ENCODE peak calls at places on chromosomes 12 and 14, in ten cellular contexts. One of them, this sample, is unnamed.

GRCh38 chr12:131639270-131639940 is 71.5 kb upstream of the SFSWAP start:
- DNase-seq in T follicular helper cell: no peak
- DNase-seq in HS-27A: no peak
- DNase-seq in lower lobe of right lung: no peak
- DNase-seq in CD8-positive, alpha-beta memory T cell: no peak
- DNase-seq in fibroblast of pulmonary artery: no peak
- DNase-seq in lung: no peak
- DNase-seq in NCI-H1092 treated with DMSO at 0.1 percent for 48 hours: no peak
- DNase-seq in HCT116: no peak
- DNase-seq in amniotic stem cell: no peak
- DNase-seq in this sample: no peak

GRCh38 chr14:99561827-99562226 is 42.2 kb downstream of the CCDC85C start:
- DNase-seq in NCI-H1092 treated with DMSO at 0.1 percent for 48 hours: no peak
- DNase-seq in lower lobe of right lung: no peak
- DNase-seq in CD8-positive, alpha-beta memory T cell: no peak
- DNase-seq in T follicular helper cell: no peak
- DNase-seq in fibroblast of pulmonary artery: no peak
- DNase-seq in amniotic stem cell: no peak
- DNase-seq in HS-27A: no peak
- DNase-seq in lung: no peak
- DNase-seq in HCT116: no peak
- DNase-seq in this sample: no peak

GRCh38 chr12:39505025-39505424 is 62.1 kb upstream of the KIF21A start:
- DNase-seq in NCI-H1092 treated with DMSO at 0.1 percent for 48 hours: no peak
- DNase-seq in HCT116: no peak
- DNase-seq in HS-27A: peak
- DNase-seq in amniotic stem cell: no peak
- DNase-seq in CD8-positive, alpha-beta memory T cell: no peak
- DNase-seq in T follicular helper cell: no peak
- DNase-seq in lower lobe of right lung: no peak
- DNase-seq in lung: no peak
- DNase-seq in fibroblast of pulmonary artery: no peak
- DNase-seq in this sample: no peak

GRCh38 chr12:91133871-91134270 is 22.6 kb upstream of the LUM start:
- DNase-seq in HCT116: no peak
- DNase-seq in fibroblast of pulmonary artery: peak
- DNase-seq in NCI-H1092 treated with DMSO at 0.1 percent for 48 hours: no peak
- DNase-seq in lower lobe of right lung: no peak
- DNase-seq in T follicular helper cell: no peak
- DNase-seq in HS-27A: peak
- DNase-seq in CD8-positive, alpha-beta memory T cell: no peak
- DNase-seq in amniotic stem cell: no peak
- DNase-seq in lung: no peak
- DNase-seq in this sample: no peak

GRCh38 chr12:3728686-3729085 is 24.2 kb downstream of the CRACR2A start:
- DNase-seq in lower lobe of right lung: peak
- DNase-seq in T follicular helper cell: no peak
- DNase-seq in amniotic stem cell: no peak
- DNase-seq in HCT116: no peak
- DNase-seq in lung: peak
- DNase-seq in fibroblast of pulmonary artery: no peak
- DNase-seq in CD8-positive, alpha-beta memory T cell: peak
- DNase-seq in NCI-H1092 treated with DMSO at 0.1 percent for 48 hours: no peak
- DNase-seq in HS-27A: no peak
- DNase-seq in this sample: no peak

GRCh38 chr12:133231001-133231400 is 4.7 kb downstream of the ANHX start:
- DNase-seq in CD8-positive, alpha-beta memory T cell: no peak
- DNase-seq in HS-27A: no peak
- DNase-seq in HCT116: no peak
- DNase-seq in amniotic stem cell: no peak
- DNase-seq in lower lobe of right lung: no peak
- DNase-seq in fibroblast of pulmonary artery: no peak
- DNase-seq in NCI-H1092 treated with DMSO at 0.1 percent for 48 hours: no peak
- DNase-seq in T follicular helper cell: no peak
- DNase-seq in lung: no peak
- DNase-seq in this sample: no peak

GRCh38 chr14:52607061-52607460 is 54.4 kb downstream of the GPR137C start:
- DNase-seq in HS-27A: no peak
- DNase-seq in CD8-positive, alpha-beta memory T cell: no peak
- DNase-seq in NCI-H1092 treated with DMSO at 0.1 percent for 48 hours: no peak
- DNase-seq in fibroblast of pulmonary artery: no peak
- DNase-seq in amniotic stem cell: no peak
- DNase-seq in lung: no peak
- DNase-seq in HCT116: no peak
- DNase-seq in lower lobe of right lung: no peak
- DNase-seq in T follicular helper cell: no peak
- DNase-seq in this sample: no peak

GRCh38 chr12:2544213-2544612 is 250.6 kb upstream of the FKBP4 start:
- DNase-seq in NCI-H1092 treated with DMSO at 0.1 percent for 48 hours: no peak
- DNase-seq in fibroblast of pulmonary artery: no peak
- DNase-seq in amniotic stem cell: no peak
- DNase-seq in HCT116: no peak
- DNase-seq in lower lobe of right lung: no peak
- DNase-seq in HS-27A: no peak
- DNase-seq in CD8-positive, alpha-beta memory T cell: no peak
- DNase-seq in T follicular helper cell: no peak
- DNase-seq in lung: no peak
- DNase-seq in this sample: no peak

GRCh38 chr12:15590180-15590826 is 198.9 kb downstream of the EPS8 start:
- DNase-seq in HS-27A: peak
- DNase-seq in T follicular helper cell: peak
- DNase-seq in fibroblast of pulmonary artery: peak
- DNase-seq in lung: peak
- DNase-seq in HCT116: peak
- DNase-seq in CD8-positive, alpha-beta memory T cell: peak
- DNase-seq in amniotic stem cell: peak
- DNase-seq in lower lobe of right lung: no peak
- DNase-seq in NCI-H1092 treated with DMSO at 0.1 percent for 48 hours: peak
- DNase-seq in this sample: no peak

GRCh38 chr12:14239935-14240872 is 125.3 kb upstream of the ATF7IP start:
- DNase-seq in amniotic stem cell: no peak
- DNase-seq in CD8-positive, alpha-beta memory T cell: no peak
- DNase-seq in HS-27A: no peak
- DNase-seq in lung: no peak
- DNase-seq in fibroblast of pulmonary artery: no peak
- DNase-seq in NCI-H1092 treated with DMSO at 0.1 percent for 48 hours: no peak
- DNase-seq in lower lobe of right lung: peak
- DNase-seq in T follicular helper cell: no peak
- DNase-seq in HCT116: no peak
- DNase-seq in this sample: no peak

GRCh38 chr12:43758247-43758727 is 303 bp downstream of the PUS7L start:
- DNase-seq in HS-27A: no peak
- DNase-seq in T follicular helper cell: no peak
- DNase-seq in amniotic stem cell: no peak
- DNase-seq in HCT116: no peak
- DNase-seq in CD8-positive, alpha-beta memory T cell: no peak
- DNase-seq in lower lobe of right lung: no peak
- DNase-seq in fibroblast of pulmonary artery: peak
- DNase-seq in NCI-H1092 treated with DMSO at 0.1 percent for 48 hours: peak
- DNase-seq in lung: peak
- DNase-seq in this sample: no peak

GRCh38 chr14:22434030-22434429 is 155.0 kb downstream of the DAD1 start:
- DNase-seq in HCT116: no peak
- DNase-seq in HS-27A: no peak
- DNase-seq in CD8-positive, alpha-beta memory T cell: no peak
- DNase-seq in T follicular helper cell: no peak
- DNase-seq in lung: no peak
- DNase-seq in fibroblast of pulmonary artery: no peak
- DNase-seq in NCI-H1092 treated with DMSO at 0.1 percent for 48 hours: no peak
- DNase-seq in lower lobe of right lung: no peak
- DNase-seq in amniotic stem cell: no peak
- DNase-seq in this sample: no peak

GRCh38 chr12:22437031-22437806 is 102.7 kb upstream of the ST8SIA1 start:
- DNase-seq in lower lobe of right lung: no peak
- DNase-seq in fibroblast of pulmonary artery: no peak
- DNase-seq in lung: no peak
- DNase-seq in amniotic stem cell: no peak
- DNase-seq in T follicular helper cell: no peak
- DNase-seq in NCI-H1092 treated with DMSO at 0.1 percent for 48 hours: no peak
- DNase-seq in HS-27A: no peak
- DNase-seq in HCT116: no peak
- DNase-seq in CD8-positive, alpha-beta memory T cell: no peak
- DNase-seq in this sample: no peak

GRCh38 chr12:96241484-96242256 is 47.5 kb downstream of the ELK3 start:
- DNase-seq in lower lobe of right lung: peak
- DNase-seq in NCI-H1092 treated with DMSO at 0.1 percent for 48 hours: no peak
- DNase-seq in CD8-positive, alpha-beta memory T cell: peak
- DNase-seq in T follicular helper cell: peak
- DNase-seq in amniotic stem cell: no peak
- DNase-seq in HCT116: no peak
- DNase-seq in fibroblast of pulmonary artery: peak
- DNase-seq in HS-27A: no peak
- DNase-seq in lung: no peak
- DNase-seq in this sample: no peak

GRCh38 chr14:30299915-30300314 is 259.0 kb upstream of the G2E3 start:
- DNase-seq in HCT116: no peak
- DNase-seq in lower lobe of right lung: no peak
- DNase-seq in amniotic stem cell: no peak
- DNase-seq in HS-27A: no peak
- DNase-seq in lung: no peak
- DNase-seq in CD8-positive, alpha-beta memory T cell: no peak
- DNase-seq in fibroblast of pulmonary artery: peak
- DNase-seq in NCI-H1092 treated with DMSO at 0.1 percent for 48 hours: no peak
- DNase-seq in T follicular helper cell: no peak
- DNase-seq in this sample: no peak

GRCh38 chr14:99540196-99541032 is 59.2 kb downstream of the CCNK start:
- DNase-seq in lower lobe of right lung: no peak
- DNase-seq in HCT116: no peak
- DNase-seq in T follicular helper cell: no peak
- DNase-seq in CD8-positive, alpha-beta memory T cell: no peak
- DNase-seq in amniotic stem cell: no peak
- DNase-seq in NCI-H1092 treated with DMSO at 0.1 percent for 48 hours: no peak
- DNase-seq in HS-27A: no peak
- DNase-seq in lung: no peak
- DNase-seq in fibroblast of pulmonary artery: no peak
- DNase-seq in this sample: no peak

GRCh38 chr14:73239463-73240241 is 2.3 kb downstream of the PAPLN start:
- DNase-seq in lower lobe of right lung: peak
- DNase-seq in NCI-H1092 treated with DMSO at 0.1 percent for 48 hours: no peak
- DNase-seq in HS-27A: no peak
- DNase-seq in T follicular helper cell: no peak
- DNase-seq in fibroblast of pulmonary artery: peak
- DNase-seq in amniotic stem cell: peak
- DNase-seq in HCT116: no peak
- DNase-seq in lung: no peak
- DNase-seq in CD8-positive, alpha-beta memory T cell: no peak
- DNase-seq in this sample: no peak

GRCh38 chr12:121795029-121795977 is 1.8 kb upstream of the RHOF start:
- DNase-seq in HS-27A: no peak
- DNase-seq in amniotic stem cell: peak
- DNase-seq in T follicular helper cell: peak
- DNase-seq in lower lobe of right lung: peak
- DNase-seq in HCT116: peak
- DNase-seq in fibroblast of pulmonary artery: peak
- DNase-seq in NCI-H1092 treated with DMSO at 0.1 percent for 48 hours: peak
- DNase-seq in lung: peak
- DNase-seq in CD8-positive, alpha-beta memory T cell: peak
- DNase-seq in this sample: no peak

GRCh38 chr12:93156091-93156490 is 221.6 kb upstream of the NUDT4 start:
- DNase-seq in amniotic stem cell: no peak
- DNase-seq in HCT116: no peak
- DNase-seq in CD8-positive, alpha-beta memory T cell: no peak
- DNase-seq in HS-27A: no peak
- DNase-seq in NCI-H1092 treated with DMSO at 0.1 percent for 48 hours: peak
- DNase-seq in fibroblast of pulmonary artery: no peak
- DNase-seq in lung: no peak
- DNase-seq in lower lobe of right lung: no peak
- DNase-seq in T follicular helper cell: no peak
- DNase-seq in this sample: no peak

GRCh38 chr12:95774311-95775045 is 16.1 kb downstream of the NTN4 start:
- DNase-seq in T follicular helper cell: no peak
- DNase-seq in HS-27A: no peak
- DNase-seq in HCT116: no peak
- DNase-seq in CD8-positive, alpha-beta memory T cell: no peak
- DNase-seq in NCI-H1092 treated with DMSO at 0.1 percent for 48 hours: no peak
- DNase-seq in fibroblast of pulmonary artery: peak
- DNase-seq in lower lobe of right lung: no peak
- DNase-seq in amniotic stem cell: no peak
- DNase-seq in lung: no peak
- DNase-seq in this sample: no peak

GRCh38 chr14:92568621-92569479 is 55.3 kb downstream of the RIN3 start:
- DNase-seq in amniotic stem cell: no peak
- DNase-seq in HCT116: no peak
- DNase-seq in CD8-positive, alpha-beta memory T cell: peak
- DNase-seq in NCI-H1092 treated with DMSO at 0.1 percent for 48 hours: no peak
- DNase-seq in T follicular helper cell: no peak
- DNase-seq in lung: no peak
- DNase-seq in HS-27A: no peak
- DNase-seq in lower lobe of right lung: no peak
- DNase-seq in fibroblast of pulmonary artery: no peak
- DNase-seq in this sample: no peak

GRCh38 chr12:85155791-85156190 is 119.6 kb downstream of the LRRIQ1 start:
- DNase-seq in fibroblast of pulmonary artery: peak
- DNase-seq in HCT116: peak
- DNase-seq in lower lobe of right lung: no peak
- DNase-seq in T follicular helper cell: no peak
- DNase-seq in HS-27A: no peak
- DNase-seq in lung: no peak
- DNase-seq in amniotic stem cell: peak
- DNase-seq in CD8-positive, alpha-beta memory T cell: no peak
- DNase-seq in NCI-H1092 treated with DMSO at 0.1 percent for 48 hours: peak
- DNase-seq in this sample: no peak

GRCh38 chr14:54919330-54919729 is 16.7 kb upstream of the GCH1 start:
- DNase-seq in CD8-positive, alpha-beta memory T cell: no peak
- DNase-seq in NCI-H1092 treated with DMSO at 0.1 percent for 48 hours: no peak
- DNase-seq in HCT116: no peak
- DNase-seq in amniotic stem cell: no peak
- DNase-seq in HS-27A: no peak
- DNase-seq in lung: no peak
- DNase-seq in lower lobe of right lung: no peak
- DNase-seq in fibroblast of pulmonary artery: no peak
- DNase-seq in T follicular helper cell: no peak
- DNase-seq in this sample: no peak

GRCh38 chr14:47833006-47833405 is 157.6 kb upstream of the MDGA2 start:
- DNase-seq in CD8-positive, alpha-beta memory T cell: no peak
- DNase-seq in amniotic stem cell: no peak
- DNase-seq in NCI-H1092 treated with DMSO at 0.1 percent for 48 hours: no peak
- DNase-seq in HS-27A: no peak
- DNase-seq in HCT116: no peak
- DNase-seq in T follicular helper cell: no peak
- DNase-seq in lung: no peak
- DNase-seq in fibroblast of pulmonary artery: no peak
- DNase-seq in lower lobe of right lung: no peak
- DNase-seq in this sample: no peak

GRCh38 chr14:89293349-89293916 is 123.6 kb downstream of the FOXN3 start:
- DNase-seq in fibroblast of pulmonary artery: no peak
- DNase-seq in T follicular helper cell: no peak
- DNase-seq in lower lobe of right lung: no peak
- DNase-seq in HCT116: no peak
- DNase-seq in NCI-H1092 treated with DMSO at 0.1 percent for 48 hours: no peak
- DNase-seq in lung: no peak
- DNase-seq in HS-27A: no peak
- DNase-seq in CD8-positive, alpha-beta memory T cell: no peak
- DNase-seq in amniotic stem cell: no peak
- DNase-seq in this sample: no peak

GRCh38 chr12:14952295-14952995 is 9.0 kb downstream of the ARHGDIB start:
- DNase-seq in T follicular helper cell: no peak
- DNase-seq in CD8-positive, alpha-beta memory T cell: peak
- DNase-seq in lower lobe of right lung: no peak
- DNase-seq in HCT116: peak
- DNase-seq in NCI-H1092 treated with DMSO at 0.1 percent for 48 hours: no peak
- DNase-seq in HS-27A: no peak
- DNase-seq in lung: no peak
- DNase-seq in amniotic stem cell: peak
- DNase-seq in fibroblast of pulmonary artery: peak
- DNase-seq in this sample: no peak

GRCh38 chr12:113659416-113659815 is 187.7 kb upstream of the LHX5 start:
- DNase-seq in CD8-positive, alpha-beta memory T cell: no peak
- DNase-seq in amniotic stem cell: no peak
- DNase-seq in T follicular helper cell: no peak
- DNase-seq in HCT116: no peak
- DNase-seq in HS-27A: no peak
- DNase-seq in fibroblast of pulmonary artery: no peak
- DNase-seq in lung: no peak
- DNase-seq in NCI-H1092 treated with DMSO at 0.1 percent for 48 hours: no peak
- DNase-seq in lower lobe of right lung: no peak
- DNase-seq in this sample: no peak

GRCh38 chr12:111304642-111305071 is 64.2 kb downstream of the PHETA1 start:
- DNase-seq in lung: no peak
- DNase-seq in lower lobe of right lung: no peak
- DNase-seq in T follicular helper cell: peak
- DNase-seq in amniotic stem cell: no peak
- DNase-seq in HS-27A: no peak
- DNase-seq in NCI-H1092 treated with DMSO at 0.1 percent for 48 hours: no peak
- DNase-seq in HCT116: peak
- DNase-seq in fibroblast of pulmonary artery: peak
- DNase-seq in CD8-positive, alpha-beta memory T cell: no peak
- DNase-seq in this sample: no peak

This sample was measured in cortex of kidney.